ENCODE peak calls at places on chromosomes 6 and 20, in four cellular contexts. J is NCI-H446; I is effector memory CD4-positive, alpha-beta T cell; Y is stimulated activated CD4-positive, alpha-beta T cell treated with anti-CD3 and anti-CD28 coated beads, Interleukin-4, amount 100 ng/mL, for 24 hours. C is an unnamed sample.

GRCh38 chr6:170443151-170443662 is 109.9 kb downstream of the PSMB1 start:
- DNase-seq in J (no peak), I (no peak), Y (no peak), C (peak)

GRCh38 chr6:170224694-170225660 is 65.9 kb downstream of the DLL1 start:
- DNase-seq in I (no peak), Y (no peak), J (no peak), C (no peak)

GRCh38 chr6:3296537-3297453 is 38.0 kb downstream of the PSMG4 start:
- DNase-seq in Y (no peak), I (no peak), J (no peak), C (peak)

GRCh38 chr6:52013035-52013434 is 74.4 kb downstream of the PKHD1 start:
- DNase-seq in Y (no peak), J (no peak), I (no peak), C (no peak)

GRCh38 chr6:87825865-87826264 is 123.8 kb upstream of the AKIRIN2 start:
- DNase-seq in J (no peak), Y (no peak), I (no peak), C (no peak)

GRCh38 chr6:166297606-166298005 is 10.6 kb downstream of the PRR18 start:
- DNase-seq in Y (no peak), J (no peak), I (no peak), C (no peak)

GRCh38 chr6:30591008-30591407 is 19.8 kb downstream of the ABCF1 start:
- DNase-seq in J (no peak), I (no peak), Y (no peak), C (no peak)

GRCh38 chr6:155188707-155189496 is 74.9 kb upstream of the CLDN20 start:
- DNase-seq in I (no peak), J (no peak), Y (peak), C (no peak)

GRCh38 chr20:44739952-44740351 is 5.7 kb upstream of the KCNK15 start:
- DNase-seq in Y (no peak), J (peak), I (no peak), C (peak)

GRCh38 chr6:33126101-33126714 is 50.4 kb downstream of the HLA-DPB1 start:
- DNase-seq in J (no peak), I (peak), Y (peak), C (peak)

GRCh38 chr6:13724174-13724573 is 12.5 kb upstream of the RANBP9 start:
- DNase-seq in J (no peak), I (no peak), Y (no peak), C (no peak)

GRCh38 chr6:150072201-150072600 is 3.3 kb upstream of the ULBP3 start:
- DNase-seq in I (peak), Y (peak), J (no peak), C (no peak)

GRCh38 chr6:8074213-8074612 is 10.0 kb upstream of the BLOC1S5 start:
- DNase-seq in J (no peak), Y (no peak), I (no peak), C (no peak)

GRCh38 chr20:17663040-17663399 is 19.0 kb downstream of the RRBP1 start:
- DNase-seq in I (no peak), J (no peak), Y (no peak), C (no peak)

GRCh38 chr6:298233-299049 is 6.2 kb downstream of the DUSP22 start:
- DNase-seq in J (no peak), I (no peak), Y (no peak), C (peak)

GRCh38 chr6:34771727-34772126 is 14.4 kb downstream of the SNRPC start:
- DNase-seq in I (no peak), J (no peak), Y (no peak), C (no peak)

GRCh38 chr6:16179970-16180431 is 51.1 kb downstream of the MYLIP start:
- DNase-seq in Y (peak), I (peak), J (no peak), C (no peak)

GRCh38 chr20:37151529-37151928 is 27.6 kb upstream of the RPN2 start:
- DNase-seq in I (no peak), Y (no peak), J (no peak), C (no peak)

GRCh38 chr20:48159156-48159971 is 374.1 kb upstream of the SULF2 start:
- DNase-seq in J (no peak), I (no peak), Y (no peak), C (no peak)

GRCh38 chr6:130046711-130047439 is 28.5 kb downstream of the L3MBTL3 start:
- DNase-seq in I (no peak), Y (no peak), J (no peak), C (no peak)

GRCh38 chr6:98325366-98325765 is 509.0 kb upstream of the POU3F2 start:
- DNase-seq in I (no peak), Y (no peak), J (no peak), C (no peak)

GRCh38 chr20:1628621-1629020 is 8.8 kb upstream of the SIRPB1 start:
- DNase-seq in I (no peak), Y (no peak), J (no peak), C (no peak)

GRCh38 chr6:157181649-157182048 is 141.7 kb downstream of the TMEM242 start:
- DNase-seq in J (no peak), I (no peak), Y (no peak), C (no peak)

C was measured in natural killer cell treated with Interleukin-12 subunit alpha and Interleukin-12 subunit beta and Interleukin-15 and Interleukin-18, amount 100 ng/mL, for 72 hours.